ENCODE peak calls at places on chromosomes 12 and 14, in four cellular contexts. S is caudate nucleus, X is progenitor cell of endocrine pancreas, K is hypothalamus. T is an unnamed sample.

GRCh38 chr12:15603461-15604085 is 185.6 kb downstream of the EPS8 start:
- DNase-seq in S (no peak), X (no peak), K (no peak), T (no peak)

GRCh38 chr12:95218164-95218851 is 701 bp downstream of the VEZT start:
- DNase-seq in S (peak), X (no peak), K (no peak), T (no peak)

GRCh38 chr12:131723532-131723931 is 12.6 kb downstream of the SFSWAP start:
- DNase-seq in S (no peak), X (no peak), K (no peak), T (no peak)

GRCh38 chr12:93365616-93366015 is 12.1 kb upstream of the NUDT4 start:
- DNase-seq in S (no peak), X (no peak), K (no peak), T (no peak)

GRCh38 chr14:62614117-62614516 is 431.1 kb downstream of the KCNH5 start:
- DNase-seq in S (no peak), X (no peak), K (no peak), T (no peak)

GRCh38 chr12:130633771-130634170 is 82.3 kb downstream of the RIMBP2 start:
- DNase-seq in S (peak), X (no peak), K (peak), T (peak)

GRCh38 chr12:45284096-45284901 is 68.4 kb downstream of the ANO6 start:
- DNase-seq in S (no peak), X (no peak), K (no peak), T (peak)

GRCh38 chr14:105139212-105139825 is 29.3 kb downstream of the JAG2 start:
- DNase-seq in S (no peak), X (no peak), K (no peak), T (no peak)

GRCh38 chr14:76644875-76645518 is 116.3 kb upstream of the VASH1 start:
- DNase-seq in S (peak), X (peak), K (peak), T (peak)